ENCODE peak calls at places on chromosomes 11 and 22, in six cellular contexts. One of them, this sample, is unnamed.

GRCh38 chr11:2655320-2655719 is 44.5 kb downstream of the KCNQ1OT1 start:
- DNase-seq in DND-41: no peak
- DNase-seq in body of pancreas: no peak
- DNase-seq in brain microvascular endothelial cell: no peak
- DNase-seq in mammary epithelial cell: no peak
- DNase-seq in foreskin fibroblast: no peak
- DNase-seq in this sample: no peak

GRCh38 chr11:46247664-46248063 is 29.8 kb upstream of the CREB3L1 start:
- DNase-seq in mammary epithelial cell: peak; percentile 66
- DNase-seq in foreskin fibroblast: no peak
- DNase-seq in DND-41: peak; percentile 27
- DNase-seq in brain microvascular endothelial cell: peak; percentile 47
- DNase-seq in body of pancreas: peak; percentile 84
- DNase-seq in this sample: peak; percentile 23

GRCh38 chr11:88175707-88176066 is 444 bp upstream of the RAB38 start:
- DNase-seq in foreskin fibroblast: no peak
- DNase-seq in brain microvascular endothelial cell: no peak
- DNase-seq in body of pancreas: no peak
- DNase-seq in mammary epithelial cell: no peak
- DNase-seq in DND-41: no peak
- DNase-seq in this sample: no peak

GRCh38 chr22:46355996-46356471 is 20.5 kb downstream of the TRMU start:
- DNase-seq in brain microvascular endothelial cell: no peak
- DNase-seq in mammary epithelial cell: no peak
- DNase-seq in foreskin fibroblast: no peak
- DNase-seq in DND-41: no peak
- DNase-seq in body of pancreas: no peak
- DNase-seq in this sample: no peak

GRCh38 chr11:71572811-71573210 is 7.4 kb downstream of the KRTAP5-10 start:
- DNase-seq in mammary epithelial cell: no peak
- DNase-seq in DND-41: no peak
- DNase-seq in foreskin fibroblast: no peak
- DNase-seq in brain microvascular endothelial cell: no peak
- DNase-seq in body of pancreas: no peak
- DNase-seq in this sample: no peak

GRCh38 chr22:19811811-19812771 is 42.6 kb downstream of the GNB1L start:
- DNase-seq in DND-41: no peak
- DNase-seq in mammary epithelial cell: no peak
- DNase-seq in body of pancreas: no peak
- DNase-seq in foreskin fibroblast: no peak
- DNase-seq in brain microvascular endothelial cell: no peak
- DNase-seq in this sample: no peak

GRCh38 chr11:72860010-72860409 is 45.8 kb downstream of the ATG16L2 start:
- DNase-seq in DND-41: no peak
- DNase-seq in mammary epithelial cell: no peak
- DNase-seq in foreskin fibroblast: no peak
- DNase-seq in body of pancreas: no peak
- DNase-seq in brain microvascular endothelial cell: no peak
- DNase-seq in this sample: no peak

GRCh38 chr22:37777122-37777687 is 30.5 kb upstream of the GCAT start:
- DNase-seq in DND-41: no peak
- DNase-seq in body of pancreas: peak; percentile 92
- DNase-seq in brain microvascular endothelial cell: peak; percentile 49
- DNase-seq in foreskin fibroblast: peak; percentile 88
- DNase-seq in mammary epithelial cell: peak; percentile 99
- DNase-seq in this sample: no peak

GRCh38 chr11:67433536-67434394 is 3.7 kb downstream of the PTPRCAP start:
- DNase-seq in brain microvascular endothelial cell: no peak
- DNase-seq in mammary epithelial cell: no peak
- DNase-seq in body of pancreas: no peak
- DNase-seq in DND-41: no peak
- DNase-seq in foreskin fibroblast: no peak
- DNase-seq in this sample: no peak

GRCh38 chr22:47376322-47376700 is 613.9 kb downstream of the TBC1D22A start:
- DNase-seq in foreskin fibroblast: no peak
- DNase-seq in body of pancreas: no peak
- DNase-seq in mammary epithelial cell: no peak
- DNase-seq in brain microvascular endothelial cell: no peak
- DNase-seq in DND-41: no peak
- DNase-seq in this sample: no peak

GRCh38 chr11:12042215-12042676 is 33.8 kb upstream of the DKK3 start:
- DNase-seq in brain microvascular endothelial cell: peak; percentile 94
- DNase-seq in DND-41: no peak
- DNase-seq in body of pancreas: no peak
- DNase-seq in mammary epithelial cell: peak; percentile 92
- DNase-seq in foreskin fibroblast: peak; percentile 91
- DNase-seq in this sample: no peak

GRCh38 chr22:24433868-24434471 is 6.6 kb downstream of the ADORA2A start:
- DNase-seq in brain microvascular endothelial cell: peak; percentile 47
- DNase-seq in body of pancreas: no peak
- DNase-seq in foreskin fibroblast: peak; percentile 30
- DNase-seq in mammary epithelial cell: peak; percentile 54
- DNase-seq in DND-41: no peak
- DNase-seq in this sample: no peak

GRCh38 chr22:22213231-22213630 is 31.4 kb upstream of the VPREB1 start:
- DNase-seq in brain microvascular endothelial cell: no peak
- DNase-seq in body of pancreas: no peak
- DNase-seq in foreskin fibroblast: no peak
- DNase-seq in DND-41: no peak
- DNase-seq in mammary epithelial cell: no peak
- DNase-seq in this sample: no peak

GRCh38 chr11:115965754-115966504 is 461.7 kb upstream of the CADM1 start:
- DNase-seq in DND-41: no peak
- DNase-seq in foreskin fibroblast: no peak
- DNase-seq in brain microvascular endothelial cell: no peak
- DNase-seq in mammary epithelial cell: no peak
- DNase-seq in body of pancreas: no peak
- DNase-seq in this sample: no peak

GRCh38 chr11:34274712-34275398 is 83.0 kb downstream of the ABTB2 start:
- DNase-seq in brain microvascular endothelial cell: peak; percentile 85
- DNase-seq in mammary epithelial cell: peak; percentile 99
- DNase-seq in body of pancreas: peak; percentile 90
- DNase-seq in foreskin fibroblast: peak; percentile 91
- DNase-seq in DND-41: no peak
- DNase-seq in this sample: no peak

GRCh38 chr22:43152001-43152354 is 619 bp downstream of the TSPO start:
- DNase-seq in body of pancreas: no peak
- DNase-seq in mammary epithelial cell: peak; percentile 34
- DNase-seq in brain microvascular endothelial cell: no peak
- DNase-seq in foreskin fibroblast: no peak
- DNase-seq in DND-41: no peak
- DNase-seq in this sample: no peak

GRCh38 chr22:43150731-43151206 is 590 bp upstream of the TSPO start:
- DNase-seq in mammary epithelial cell: no peak
- DNase-seq in DND-41: no peak
- DNase-seq in foreskin fibroblast: no peak
- DNase-seq in brain microvascular endothelial cell: no peak
- DNase-seq in body of pancreas: no peak
- DNase-seq in this sample: no peak

GRCh38 chr22:43152355-43153071 is 1.2 kb downstream of the TSPO start:
- DNase-seq in DND-41: peak; percentile 52
- DNase-seq in body of pancreas: peak; percentile 88
- DNase-seq in brain microvascular endothelial cell: no peak
- DNase-seq in foreskin fibroblast: peak; percentile 67
- DNase-seq in mammary epithelial cell: peak; percentile 68
- DNase-seq in this sample: peak; percentile 57

GRCh38 chr22:43153916-43154315 is 2.6 kb downstream of the TSPO start:
- DNase-seq in foreskin fibroblast: no peak
- DNase-seq in mammary epithelial cell: no peak
- DNase-seq in brain microvascular endothelial cell: no peak
- DNase-seq in DND-41: no peak
- DNase-seq in body of pancreas: no peak
- DNase-seq in this sample: no peak

GRCh38 chr22:43151251-43152000 is at the start of gene TSPO:
- DNase-seq in brain microvascular endothelial cell: no peak
- DNase-seq in foreskin fibroblast: peak; percentile 55
- DNase-seq in DND-41: peak; percentile 32
- DNase-seq in mammary epithelial cell: peak; percentile 33
- DNase-seq in body of pancreas: peak; percentile 79
- DNase-seq in this sample: peak; percentile 31
- TF ChIP-seq CTCF in brain microvascular endothelial cell: no peak
- TF ChIP-seq CTCF in foreskin fibroblast: no peak
- TF ChIP-seq CTCF in DND-41: no peak
- TF ChIP-seq CTCF in mammary epithelial cell: no peak
- TF ChIP-seq CTCF in body of pancreas: no peak
- TF ChIP-seq CTCF in this sample: no peak

GRCh38 chr22:29813563-29813962 is 24.5 kb downstream of the ASCC2 start:
- DNase-seq in foreskin fibroblast: no peak
- DNase-seq in DND-41: no peak
- DNase-seq in body of pancreas: no peak
- DNase-seq in mammary epithelial cell: no peak
- DNase-seq in brain microvascular endothelial cell: peak; percentile 16
- DNase-seq in this sample: no peak
- TF ChIP-seq CTCF in foreskin fibroblast: no peak
- TF ChIP-seq CTCF in DND-41: no peak
- TF ChIP-seq CTCF in body of pancreas: no peak
- TF ChIP-seq CTCF in mammary epithelial cell: no peak
- TF ChIP-seq CTCF in brain microvascular endothelial cell: peak; percentile 36
- TF ChIP-seq CTCF in this sample: no peak

DNA sequence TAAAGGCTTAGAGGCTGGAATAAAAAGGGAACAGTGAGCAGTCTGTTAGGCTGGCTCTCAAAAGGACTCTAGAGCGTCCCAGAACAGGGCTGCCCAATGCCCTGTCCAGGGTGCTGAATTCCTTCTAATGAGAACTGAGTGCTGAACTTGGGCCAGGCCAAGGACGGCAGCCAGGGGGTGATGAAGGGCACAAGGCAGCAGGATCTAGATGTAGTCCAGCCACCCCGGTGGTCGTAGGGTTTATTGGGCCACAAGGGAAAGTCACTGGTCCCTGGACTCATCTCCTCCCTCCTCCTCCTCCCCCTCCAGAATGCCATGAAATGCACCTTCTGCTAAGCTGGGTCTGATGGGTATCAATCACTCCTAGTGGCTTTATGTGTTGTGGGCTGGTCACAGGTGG is 19.2 kb downstream of the NPTXR start:
- DNase-seq in DND-41: peak; percentile 76
- DNase-seq in foreskin fibroblast: peak; percentile 60
- DNase-seq in mammary epithelial cell: peak; percentile 57
- DNase-seq in body of pancreas: peak; percentile 52
- DNase-seq in brain microvascular endothelial cell: peak; percentile 66
- DNase-seq in this sample: peak; percentile 10
- TF ChIP-seq CTCF in DND-41: peak; percentile 75
- TF ChIP-seq CTCF in foreskin fibroblast: peak; percentile 55
- TF ChIP-seq CTCF in mammary epithelial cell: peak; percentile 59
- TF ChIP-seq CTCF in body of pancreas: peak; percentile 42
- TF ChIP-seq CTCF in brain microvascular endothelial cell: peak; percentile 81
- TF ChIP-seq CTCF in this sample: no peak

GRCh38 chr11:126567419-126567818 is 211.9 kb downstream of the ST3GAL4 start:
- DNase-seq in DND-41: no peak
- DNase-seq in foreskin fibroblast: no peak
- DNase-seq in body of pancreas: no peak
- DNase-seq in mammary epithelial cell: no peak
- DNase-seq in brain microvascular endothelial cell: no peak
- DNase-seq in this sample: no peak

GRCh38 chr11:126573325-126574076 is 218.0 kb downstream of the ST3GAL4 start:
- DNase-seq in brain microvascular endothelial cell: no peak
- DNase-seq in DND-41: no peak
- DNase-seq in foreskin fibroblast: no peak
- DNase-seq in mammary epithelial cell: no peak
- DNase-seq in body of pancreas: no peak
- DNase-seq in this sample: no peak

GRCh38 chr11:126575849-126576248 is 220.4 kb downstream of the ST3GAL4 start:
- DNase-seq in body of pancreas: no peak
- DNase-seq in foreskin fibroblast: no peak
- DNase-seq in mammary epithelial cell: no peak
- DNase-seq in brain microvascular endothelial cell: no peak
- DNase-seq in DND-41: no peak
- DNase-seq in this sample: no peak

GRCh38 chr11:126564588-126564987 is 209.1 kb downstream of the ST3GAL4 start:
- DNase-seq in body of pancreas: no peak
- DNase-seq in DND-41: no peak
- DNase-seq in brain microvascular endothelial cell: no peak
- DNase-seq in mammary epithelial cell: no peak
- DNase-seq in foreskin fibroblast: no peak
- DNase-seq in this sample: no peak

DNA sequence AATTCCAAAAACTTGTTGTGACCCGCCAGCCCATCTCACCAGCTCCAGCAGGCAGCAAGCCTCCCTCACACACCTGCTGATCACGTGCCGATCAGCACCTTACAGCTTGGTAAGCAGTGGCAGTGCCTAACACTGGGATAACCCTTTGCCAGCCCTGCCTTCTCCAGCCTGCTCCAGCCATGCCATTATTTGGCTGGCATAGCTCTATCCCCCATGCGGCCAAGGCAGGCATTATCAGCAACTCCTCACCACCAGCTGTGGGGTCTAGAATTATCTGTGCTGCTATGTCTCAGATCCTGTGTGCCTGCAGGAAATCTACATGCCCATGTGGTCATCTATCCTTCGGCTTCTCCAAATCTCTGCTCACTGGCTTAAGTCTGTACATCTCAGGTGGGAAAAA is 215.0 kb downstream of the ST3GAL4 start:
- DNase-seq in DND-41: no peak
- DNase-seq in body of pancreas: no peak
- DNase-seq in mammary epithelial cell: no peak
- DNase-seq in brain microvascular endothelial cell: no peak
- DNase-seq in foreskin fibroblast: no peak
- DNase-seq in this sample: no peak
- TF ChIP-seq CTCF in DND-41: no peak
- TF ChIP-seq CTCF in body of pancreas: no peak
- TF ChIP-seq CTCF in mammary epithelial cell: no peak
- TF ChIP-seq CTCF in brain microvascular endothelial cell: no peak
- TF ChIP-seq CTCF in foreskin fibroblast: no peak
- TF ChIP-seq CTCF in this sample: no peak

GRCh38 chr11:84260862-84261261 is 974.7 kb upstream of the CCDC90B start:
- DNase-seq in mammary epithelial cell: no peak
- DNase-seq in brain microvascular endothelial cell: no peak
- DNase-seq in body of pancreas: no peak
- DNase-seq in foreskin fibroblast: no peak
- DNase-seq in DND-41: no peak
- DNase-seq in this sample: no peak

GRCh38 chr11:84256618-84257017 is 970.5 kb upstream of the CCDC90B start:
- DNase-seq in body of pancreas: no peak
- DNase-seq in brain microvascular endothelial cell: no peak
- DNase-seq in foreskin fibroblast: no peak
- DNase-seq in mammary epithelial cell: no peak
- DNase-seq in DND-41: no peak
- DNase-seq in this sample: no peak

GRCh38 chr11:84264066-84264465 is 977.9 kb upstream of the CCDC90B start:
- DNase-seq in body of pancreas: no peak
- DNase-seq in foreskin fibroblast: no peak
- DNase-seq in DND-41: no peak
- DNase-seq in brain microvascular endothelial cell: no peak
- DNase-seq in mammary epithelial cell: no peak
- DNase-seq in this sample: no peak

GRCh38 chr11:84261707-84262106 is 975.5 kb upstream of the CCDC90B start:
- DNase-seq in mammary epithelial cell: no peak
- DNase-seq in DND-41: no peak
- DNase-seq in foreskin fibroblast: no peak
- DNase-seq in brain microvascular endothelial cell: no peak
- DNase-seq in body of pancreas: no peak
- DNase-seq in this sample: no peak
- TF ChIP-seq CTCF in mammary epithelial cell: peak; percentile 15
- TF ChIP-seq CTCF in DND-41: no peak
- TF ChIP-seq CTCF in foreskin fibroblast: no peak
- TF ChIP-seq CTCF in brain microvascular endothelial cell: peak; percentile 13
- TF ChIP-seq CTCF in body of pancreas: peak; percentile 26
- TF ChIP-seq CTCF in this sample: no peak